ENCODE peak calls at places on chromosome 21, in ten cellular contexts. R is cardiac muscle cell, E is GM23248, B is mammary epithelial cell, J is endothelial cell of umbilical vein, X is small intestine, S is neuronal stem cell, K is prostate gland, U is tibial artery, Q is heart right ventricle. D is an unnamed sample.

GRCh38 chr21:15552914-15553491 is 176.8 kb upstream of the USP25 start:
- DNase-seq in R (peak; percentile 56), E (peak; percentile 62), B (peak; percentile 38), J (no peak), X (no peak), S (no peak), K (no peak), U (no peak), Q (no peak), D (no peak)

GRCh38 chr21:20943476-20944085 is 54.6 kb upstream of the NCAM2 start:
- DNase-seq in R (no peak), E (no peak), B (no peak), J (no peak), X (no peak), S (no peak), K (no peak), U (no peak), Q (no peak), D (no peak)

GRCh38 chr21:39849014-39849655 is 18.1 kb upstream of the PCP4 start:
- DNase-seq in R (no peak), E (no peak), B (no peak), J (no peak), X (no peak), S (no peak), K (no peak), U (no peak), Q (no peak), D (no peak)

GRCh38 chr21:39951183-39952101 is 84.2 kb downstream of the PCP4 start:
- DNase-seq in R (no peak), E (no peak), B (no peak), J (no peak), X (no peak), S (no peak), K (no peak), U (no peak), Q (no peak), D (no peak)

GRCh38 chr21:15616864-15617574 is 112.8 kb upstream of the USP25 start:
- DNase-seq in R (peak; percentile 78), E (peak; percentile 60), B (no peak), J (no peak), X (no peak), S (no peak), K (no peak), U (no peak), Q (no peak), D (no peak)

GRCh38 chr21:45383111-45383614 is 21.8 kb upstream of the COL18A1 start:
- DNase-seq in R (no peak), E (no peak), B (no peak), J (no peak), X (no peak), S (no peak), K (no peak), U (no peak), Q (no peak), D (no peak)

GRCh38 chr21:26007911-26008579 is 162.5 kb downstream of the APP start:
- DNase-seq in R (peak; percentile 32), E (peak; percentile 62), B (no peak), J (no peak), X (no peak), S (no peak), K (no peak), U (no peak), Q (no peak), D (no peak)

GRCh38 chr21:27201197-27201596 is 234.3 kb upstream of the ADAMTS5 start:
- DNase-seq in R (no peak), E (peak; percentile 50), B (no peak), J (no peak), X (no peak), S (no peak), K (no peak), U (no peak), Q (no peak), D (no peak)

GRCh38 chr21:32389337-32390015 is 3.3 kb downstream of the URB1 start:
- DNase-seq in R (peak; percentile 46), E (peak; percentile 80), B (no peak), J (no peak), X (no peak), S (no peak), K (no peak), U (no peak), Q (no peak), D (no peak)

GRCh38 chr21:32392880-32393676 is at the start of gene URB1:
- DNase-seq in R (peak; percentile 86), E (peak; percentile 93), B (peak; percentile 80), J (peak; percentile 87), X (peak; percentile 93), S (peak; percentile 43), K (peak; percentile 92), U (peak; percentile 86), Q (peak; percentile 97), D (peak; percentile 96)

GRCh38 chr21:32393677-32394001 is 827 bp upstream of the URB1 start:
- DNase-seq in R (no peak), E (no peak), B (no peak), J (no peak), X (no peak), S (no peak), K (no peak), U (no peak), Q (no peak), D (no peak)

GRCh38 chr21:32391755-32392154 is 1.1 kb downstream of the URB1 start:
- DNase-seq in R (no peak), E (no peak), B (no peak), J (no peak), X (no peak), S (no peak), K (no peak), U (no peak), Q (no peak), D (no peak)

GRCh38 chr21:32392299-32392879 is 423 bp downstream of the URB1 start:
- DNase-seq in R (no peak), E (peak; percentile 51), B (peak; percentile 24), J (peak; percentile 44), X (no peak), S (no peak), K (no peak), U (no peak), Q (no peak), D (no peak)
- H3K4me1 ChIP-seq in R (peaks cover 5% of the 10 kb centered on the region), E (peaks cover 33% of the 10 kb centered on the region), B (peaks cover 35% of the 10 kb centered on the region), J (peaks cover 13% of the 10 kb centered on the region), X (peaks cover 2% of the 10 kb centered on the region), S (peaks cover 2% of the 10 kb centered on the region), K (peaks cover 10% of the 10 kb centered on the region), U (no peaks in the 10 kb centered on the region), Q (peaks cover 23% of the 10 kb centered on the region), D (peaks cover 13% of the 10 kb centered on the region)

GRCh38 chr21:34029724-34030528 is 43.5 kb upstream of the MRPS6 start:
- DNase-seq in R (peak; percentile 92), E (peak; percentile 91), B (peak; percentile 75), J (peak; percentile 85), X (peak; percentile 68), S (peak; percentile 58), K (no peak), U (no peak), Q (no peak), D (peak; percentile 40)
- H3K4me3 ChIP-seq in R (no peak overlapping the region), E (peak overlapping the region; percentile 58), B (no peak overlapping the region), J (no peak overlapping the region), X (no peak overlapping the region), S (no peak overlapping the region), K (no peak overlapping the region), U (no peak overlapping the region), Q (peak overlapping the region; percentile 17), D (no peak overlapping the region)

DNA sequence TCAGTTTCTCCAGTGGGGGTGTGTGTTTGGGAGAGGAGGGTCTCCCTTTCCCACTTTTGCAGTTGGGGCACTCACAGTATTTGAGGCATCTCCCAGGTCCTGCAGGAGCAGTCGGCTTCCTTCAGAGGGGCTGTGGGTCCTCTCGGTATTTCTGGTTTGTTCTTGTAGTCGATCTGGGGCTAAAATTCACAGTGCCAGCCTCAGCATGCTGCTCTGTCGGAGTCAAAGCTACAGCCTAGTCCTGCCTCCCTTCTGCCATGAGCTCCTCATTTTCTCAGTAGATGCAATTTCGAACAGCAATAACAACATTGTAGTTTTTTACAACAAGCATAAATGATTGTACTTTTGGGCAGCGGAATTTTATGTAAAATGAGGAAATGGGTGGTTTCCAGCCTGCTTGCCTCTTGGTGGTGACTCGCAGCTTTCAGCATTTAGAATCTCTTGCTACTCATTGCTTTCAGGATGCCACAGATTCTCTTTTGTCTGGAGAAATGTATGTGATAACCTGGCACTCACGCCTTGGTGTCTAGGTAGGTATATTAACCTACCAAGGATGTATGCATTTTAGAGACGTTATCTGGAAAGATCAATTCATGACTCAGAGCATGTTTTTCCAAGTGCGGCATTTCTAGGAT is 82.4 kb upstream of the C21orf91 start:
- DNase-seq in R (no peak), E (peak; percentile 11), B (peak; percentile 40), J (no peak), X (no peak), S (no peak), K (no peak), U (no peak), Q (no peak), D (no peak)
- H3K27ac ChIP-seq in R (no peak overlapping the region), E (no peak overlapping the region), B (no peak overlapping the region), J (no peak overlapping the region), X (no peak overlapping the region), S (peak overlapping the region; percentile 5), K (no peak overlapping the region), U (no peak overlapping the region), Q (no peak overlapping the region), D (no peak overlapping the region)

GRCh38 chr21:35530726-35531125 is 481.6 kb upstream of the RUNX1 start:
- DNase-seq in R (no peak), E (no peak), B (no peak), J (no peak), X (peak; percentile 18), S (no peak), K (no peak), U (no peak), Q (no peak), D (no peak)

GRCh38 chr21:35527358-35527757 is 478.3 kb upstream of the RUNX1 start:
- DNase-seq in R (no peak), E (no peak), B (no peak), J (no peak), X (no peak), S (no peak), K (no peak), U (no peak), Q (no peak), D (no peak)

GRCh38 chr21:35529141-35529863 is 480.2 kb upstream of the RUNX1 start:
- DNase-seq in R (peak; percentile 65), E (no peak), B (no peak), J (no peak), X (peak; percentile 75), S (no peak), K (no peak), U (no peak), Q (no peak), D (no peak)

GRCh38 chr21:35525443-35525842 is 476.3 kb upstream of the RUNX1 start:
- DNase-seq in R (no peak), E (peak; percentile 33), B (peak; percentile 78), J (no peak), X (no peak), S (no peak), K (no peak), U (no peak), Q (no peak), D (no peak)

DNA sequence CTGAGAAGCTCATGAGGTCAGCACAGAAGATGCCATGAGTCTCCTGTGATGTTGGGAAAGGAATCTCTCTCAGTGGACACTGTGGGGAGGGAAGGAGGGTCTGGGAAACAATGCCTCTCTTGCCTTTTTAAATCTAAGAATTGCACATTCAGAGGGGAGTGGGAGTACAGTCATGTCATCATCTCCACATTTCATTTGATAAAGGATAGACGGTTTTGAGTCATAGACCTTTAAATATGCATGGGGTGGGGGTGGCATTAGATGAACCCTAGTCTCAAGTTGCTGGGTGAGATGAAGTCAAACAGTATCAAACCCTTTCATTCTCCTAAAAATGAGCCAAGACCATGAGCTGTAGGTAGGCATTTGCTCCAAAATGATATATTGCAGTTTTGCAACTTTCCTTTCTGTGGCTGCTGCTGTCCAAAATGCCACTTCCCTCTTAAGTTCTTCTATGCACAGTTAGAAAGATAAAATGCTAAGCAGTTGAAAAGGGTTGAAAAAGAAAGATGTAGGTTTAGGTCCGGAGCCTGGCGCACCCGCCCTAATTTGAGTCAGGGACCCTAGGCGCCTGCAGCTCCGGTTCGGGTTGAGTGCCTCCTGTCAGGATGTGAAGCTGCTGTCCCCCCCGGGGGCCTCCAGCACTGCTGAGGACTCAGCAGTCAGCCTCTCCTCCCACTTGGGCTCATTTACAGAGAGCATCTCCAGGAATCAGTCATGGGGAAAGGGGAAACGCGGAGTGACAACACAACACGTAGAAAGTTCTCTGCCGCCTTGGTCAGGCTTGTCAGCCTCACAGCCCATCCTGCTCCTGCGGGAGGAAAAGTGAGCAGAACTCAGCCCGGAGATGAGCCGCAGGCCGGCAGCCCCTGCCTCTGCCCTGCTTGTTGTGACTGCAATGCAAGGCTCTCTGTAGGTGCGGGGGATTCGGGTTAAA is 479.3 kb upstream of the RUNX1 start:
- DNase-seq in R (peak; percentile 32), E (no peak), B (no peak), J (no peak), X (no peak), S (no peak), K (no peak), U (no peak), Q (peak; percentile 17), D (no peak)
- H3K4me1 ChIP-seq in R (no peaks in the 10 kb centered on the region), E (peaks cover 8% of the 10 kb centered on the region), B (peaks cover 19% of the 10 kb centered on the region), J (peaks cover 6% of the 10 kb centered on the region), X (peaks cover 6% of the 10 kb centered on the region), S (no peaks in the 10 kb centered on the region), K (no peaks in the 10 kb centered on the region), U (no peaks in the 10 kb centered on the region), Q (no peaks in the 10 kb centered on the region), D (no peaks in the 10 kb centered on the region)

D was measured in lung.